ENCODE peak calls at places on chromosomes 11 and 22, in nine cellular contexts. One of them, this sample, is unnamed.

GRCh38 chr11:61068581-61068980 is 33.7 kb upstream of the CD5 start:
- DNase-seq in sigmoid colon: peak; percentile 32
- DNase-seq in Peyer's patch: peak; percentile 12
- DNase-seq in ovary: no peak
- DNase-seq in GM12891: no peak
- DNase-seq in GM12878: no peak
- DNase-seq in lower leg skin: peak; percentile 70
- DNase-seq in A549: no peak
- DNase-seq in heart left ventricle: no peak
- DNase-seq in this sample: no peak

GRCh38 chr11:72814139-72814830 is at the start of gene ATG16L2:
- DNase-seq in sigmoid colon: peak; percentile 93
- DNase-seq in Peyer's patch: peak; percentile 81
- DNase-seq in ovary: peak; percentile 92
- DNase-seq in GM12891: peak; percentile 90
- DNase-seq in GM12878: no peak
- DNase-seq in lower leg skin: peak; percentile 97
- DNase-seq in A549: peak; percentile 93
- DNase-seq in heart left ventricle: peak; percentile 88
- DNase-seq in this sample: peak; percentile 76

GRCh38 chr11:47314992-47315391 is 37.5 kb downstream of the MYBPC3 start:
- DNase-seq in sigmoid colon: no peak
- DNase-seq in Peyer's patch: no peak
- DNase-seq in ovary: no peak
- DNase-seq in GM12891: no peak
- DNase-seq in GM12878: no peak
- DNase-seq in lower leg skin: peak; percentile 66
- DNase-seq in A549: no peak
- DNase-seq in heart left ventricle: no peak
- DNase-seq in this sample: peak; percentile 55

GRCh38 chr11:104968856-104969776 is 742 bp upstream of the CASP4 start:
- DNase-seq in sigmoid colon: no peak
- DNase-seq in Peyer's patch: no peak
- DNase-seq in ovary: peak; percentile 51
- DNase-seq in GM12891: no peak
- DNase-seq in GM12878: no peak
- DNase-seq in lower leg skin: peak; percentile 86
- DNase-seq in A549: no peak
- DNase-seq in heart left ventricle: peak; percentile 29
- DNase-seq in this sample: peak; percentile 34

GRCh38 chr22:26725012-26725676 is 67.8 kb downstream of the MIAT start:
- DNase-seq in sigmoid colon: no peak
- DNase-seq in Peyer's patch: no peak
- DNase-seq in ovary: no peak
- DNase-seq in GM12891: no peak
- DNase-seq in GM12878: no peak
- DNase-seq in lower leg skin: peak; percentile 1
- DNase-seq in A549: no peak
- DNase-seq in heart left ventricle: no peak
- DNase-seq in this sample: no peak

GRCh38 chr11:64794526-64794925 is 8.5 kb downstream of the MAP4K2 start:
- DNase-seq in sigmoid colon: no peak
- DNase-seq in Peyer's patch: no peak
- DNase-seq in ovary: no peak
- DNase-seq in GM12891: no peak
- DNase-seq in GM12878: no peak
- DNase-seq in lower leg skin: no peak
- DNase-seq in A549: no peak
- DNase-seq in heart left ventricle: no peak
- DNase-seq in this sample: no peak

GRCh38 chr22:27004434-27004833 is 347.0 kb downstream of the MIAT start:
- DNase-seq in sigmoid colon: no peak
- DNase-seq in Peyer's patch: no peak
- DNase-seq in ovary: no peak
- DNase-seq in GM12891: no peak
- DNase-seq in GM12878: no peak
- DNase-seq in lower leg skin: no peak
- DNase-seq in A549: no peak
- DNase-seq in heart left ventricle: no peak
- DNase-seq in this sample: no peak

GRCh38 chr22:49331223-49331815 is 496.4 kb downstream of the BRD1 start:
- DNase-seq in sigmoid colon: no peak
- DNase-seq in Peyer's patch: no peak
- DNase-seq in ovary: no peak
- DNase-seq in GM12891: no peak
- DNase-seq in GM12878: no peak
- DNase-seq in lower leg skin: no peak
- DNase-seq in A549: no peak
- DNase-seq in heart left ventricle: no peak
- DNase-seq in this sample: no peak

GRCh38 chr11:68008381-68009337 is 1.5 kb upstream of the ALDH3B1 start:
- DNase-seq in sigmoid colon: peak; percentile 70
- DNase-seq in Peyer's patch: peak; percentile 79
- DNase-seq in ovary: no peak
- DNase-seq in GM12891: no peak
- DNase-seq in GM12878: no peak
- DNase-seq in lower leg skin: peak; percentile 91
- DNase-seq in A549: no peak
- DNase-seq in heart left ventricle: no peak
- DNase-seq in this sample: no peak
- TF ChIP-seq POLR2A in sigmoid colon: no peak
- TF ChIP-seq POLR2A in Peyer's patch: no peak
- TF ChIP-seq POLR2A in ovary: no peak
- TF ChIP-seq POLR2A in GM12891: no peak
- TF ChIP-seq POLR2A in GM12878: no peak
- TF ChIP-seq POLR2A in lower leg skin: no peak
- TF ChIP-seq POLR2A in A549: no peak
- TF ChIP-seq POLR2A in heart left ventricle: no peak
- TF ChIP-seq POLR2A in this sample: no peak

DNA sequence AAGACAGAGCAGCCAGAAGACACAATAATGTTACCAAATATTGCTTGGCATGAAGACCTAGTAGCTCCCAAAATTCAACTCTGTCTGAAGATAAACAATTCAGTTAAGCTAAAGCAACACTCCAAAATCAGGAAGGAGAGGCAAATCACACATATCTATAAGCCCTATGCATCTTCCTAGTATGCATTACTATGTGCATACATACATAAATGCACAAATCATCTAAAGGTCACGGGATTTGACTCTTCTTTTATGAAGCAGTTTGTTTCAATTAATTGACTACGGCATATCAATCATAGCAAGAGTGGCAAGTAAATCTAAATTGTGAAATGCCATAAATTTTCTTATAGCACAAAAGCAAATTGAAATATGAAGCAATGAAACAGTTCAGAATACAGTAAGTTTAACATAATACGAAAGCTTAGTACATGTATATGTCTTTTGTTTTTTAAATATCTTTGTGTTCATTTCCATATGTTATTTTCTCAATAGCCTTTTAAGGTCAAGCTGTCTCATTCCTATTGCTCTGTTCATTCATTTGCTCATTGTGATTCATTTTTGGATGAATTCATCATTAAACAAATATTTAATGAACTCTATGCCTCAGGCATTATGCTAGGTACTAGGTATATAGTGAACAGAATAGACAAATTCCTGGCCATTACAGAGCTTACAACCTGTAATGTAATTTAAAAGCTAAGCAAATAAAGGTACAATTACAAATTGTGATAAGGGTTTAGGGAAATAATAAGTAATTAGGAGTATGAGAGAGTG is 540.4 kb downstream of the DLG2 start:
- DNase-seq in sigmoid colon: no peak
- DNase-seq in Peyer's patch: no peak
- DNase-seq in ovary: no peak
- DNase-seq in GM12891: no peak
- DNase-seq in GM12878: no peak
- DNase-seq in lower leg skin: no peak
- DNase-seq in A549: no peak
- DNase-seq in heart left ventricle: no peak
- DNase-seq in this sample: peak; percentile 52
- TF ChIP-seq POLR2A in sigmoid colon: no peak
- TF ChIP-seq POLR2A in Peyer's patch: no peak
- TF ChIP-seq POLR2A in ovary: no peak
- TF ChIP-seq POLR2A in GM12891: no peak
- TF ChIP-seq POLR2A in GM12878: no peak
- TF ChIP-seq POLR2A in lower leg skin: no peak
- TF ChIP-seq POLR2A in A549: no peak
- TF ChIP-seq POLR2A in heart left ventricle: no peak
- TF ChIP-seq POLR2A in this sample: no peak

DNA sequence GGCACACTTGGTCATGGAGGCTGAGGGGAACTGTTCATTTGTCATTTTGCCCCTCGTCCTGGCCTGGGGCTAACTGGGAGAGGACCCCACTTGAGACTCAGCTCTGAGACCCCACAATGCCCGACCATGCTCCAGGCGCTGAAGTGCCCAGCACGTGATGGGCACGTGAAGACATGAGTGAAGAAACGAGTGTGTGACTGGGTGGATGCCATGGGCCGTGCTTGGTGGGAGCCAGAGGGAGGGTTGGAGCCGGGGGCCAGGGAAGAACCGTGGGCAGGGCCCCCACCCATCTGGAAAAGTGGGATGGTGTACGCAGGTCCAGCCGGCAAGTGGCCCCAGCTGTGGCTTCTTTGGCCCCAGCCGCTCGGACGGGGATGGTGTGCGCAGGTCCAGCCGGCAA is 61.1 kb downstream of the WNT7B start:
- DNase-seq in sigmoid colon: no peak
- DNase-seq in Peyer's patch: no peak
- DNase-seq in ovary: no peak
- DNase-seq in GM12891: no peak
- DNase-seq in GM12878: no peak
- DNase-seq in lower leg skin: no peak
- DNase-seq in A549: no peak
- DNase-seq in heart left ventricle: no peak
- DNase-seq in this sample: no peak
- TF ChIP-seq POLR2A in sigmoid colon: no peak
- TF ChIP-seq POLR2A in Peyer's patch: no peak
- TF ChIP-seq POLR2A in ovary: no peak
- TF ChIP-seq POLR2A in GM12891: no peak
- TF ChIP-seq POLR2A in GM12878: no peak
- TF ChIP-seq POLR2A in lower leg skin: no peak
- TF ChIP-seq POLR2A in A549: no peak
- TF ChIP-seq POLR2A in heart left ventricle: no peak
- TF ChIP-seq POLR2A in this sample: no peak

GRCh38 chr11:102396708-102397563 is 49.9 kb downstream of the BIRC2 start:
- DNase-seq in sigmoid colon: no peak
- DNase-seq in Peyer's patch: no peak
- DNase-seq in ovary: no peak
- DNase-seq in GM12891: no peak
- DNase-seq in GM12878: no peak
- DNase-seq in lower leg skin: no peak
- DNase-seq in A549: no peak
- DNase-seq in heart left ventricle: no peak
- DNase-seq in this sample: peak; percentile 24

GRCh38 chr11:102395720-102396358 is 48.8 kb downstream of the BIRC2 start:
- DNase-seq in sigmoid colon: no peak
- DNase-seq in Peyer's patch: no peak
- DNase-seq in ovary: no peak
- DNase-seq in GM12891: no peak
- DNase-seq in GM12878: no peak
- DNase-seq in lower leg skin: no peak
- DNase-seq in A549: no peak
- DNase-seq in heart left ventricle: no peak
- DNase-seq in this sample: no peak

GRCh38 chr11:102390667-102391449 is 43.8 kb downstream of the BIRC2 start:
- DNase-seq in sigmoid colon: peak; percentile 80
- DNase-seq in Peyer's patch: peak; percentile 61
- DNase-seq in ovary: no peak
- DNase-seq in GM12891: peak; percentile 20
- DNase-seq in GM12878: no peak
- DNase-seq in lower leg skin: no peak
- DNase-seq in A549: peak; percentile 24
- DNase-seq in heart left ventricle: peak; percentile 47
- DNase-seq in this sample: peak; percentile 63

GRCh38 chr11:102391549-102392237 is 44.7 kb downstream of the BIRC2 start:
- DNase-seq in sigmoid colon: no peak
- DNase-seq in Peyer's patch: no peak
- DNase-seq in ovary: no peak
- DNase-seq in GM12891: no peak
- DNase-seq in GM12878: no peak
- DNase-seq in lower leg skin: no peak
- DNase-seq in A549: no peak
- DNase-seq in heart left ventricle: no peak
- DNase-seq in this sample: no peak

GRCh38 chr11:102393272-102393730 is 46.3 kb downstream of the BIRC2 start:
- DNase-seq in sigmoid colon: no peak
- DNase-seq in Peyer's patch: no peak
- DNase-seq in ovary: no peak
- DNase-seq in GM12891: no peak
- DNase-seq in GM12878: no peak
- DNase-seq in lower leg skin: no peak
- DNase-seq in A549: no peak
- DNase-seq in heart left ventricle: no peak
- DNase-seq in this sample: no peak
- TF ChIP-seq POLR2A in sigmoid colon: no peak
- TF ChIP-seq POLR2A in Peyer's patch: no peak
- TF ChIP-seq POLR2A in ovary: no peak
- TF ChIP-seq POLR2A in GM12891: peak; percentile 23
- TF ChIP-seq POLR2A in GM12878: no peak
- TF ChIP-seq POLR2A in lower leg skin: no peak
- TF ChIP-seq POLR2A in A549: no peak
- TF ChIP-seq POLR2A in heart left ventricle: no peak
- TF ChIP-seq POLR2A in this sample: no peak

GRCh38 chr11:506238-506949 is 648 bp downstream of the RNH1 start:
- DNase-seq in sigmoid colon: peak; percentile 99
- DNase-seq in Peyer's patch: peak; percentile 91
- DNase-seq in ovary: peak; percentile 99
- DNase-seq in GM12891: peak; percentile 99
- DNase-seq in GM12878: peak; percentile 83
- DNase-seq in lower leg skin: peak; percentile 100
- DNase-seq in A549: peak; percentile 96
- DNase-seq in heart left ventricle: peak; percentile 99
- DNase-seq in this sample: peak; percentile 98

GRCh38 chr11:503179-503981 is 3.7 kb downstream of the RNH1 start:
- DNase-seq in sigmoid colon: peak; percentile 84
- DNase-seq in Peyer's patch: peak; percentile 49
- DNase-seq in ovary: peak; percentile 63
- DNase-seq in GM12891: peak; percentile 82
- DNase-seq in GM12878: peak; percentile 38
- DNase-seq in lower leg skin: peak; percentile 95
- DNase-seq in A549: no peak
- DNase-seq in heart left ventricle: no peak
- DNase-seq in this sample: peak; percentile 19

GRCh38 chr11:504994-505344 is 2.1 kb downstream of the RNH1 start:
- DNase-seq in sigmoid colon: no peak
- DNase-seq in Peyer's patch: no peak
- DNase-seq in ovary: no peak
- DNase-seq in GM12891: no peak
- DNase-seq in GM12878: no peak
- DNase-seq in lower leg skin: peak; percentile 82
- DNase-seq in A549: no peak
- DNase-seq in heart left ventricle: no peak
- DNase-seq in this sample: no peak

GRCh38 chr11:502288-503178 is 4.5 kb downstream of the RNH1 start:
- DNase-seq in sigmoid colon: no peak
- DNase-seq in Peyer's patch: no peak
- DNase-seq in ovary: peak; percentile 54
- DNase-seq in GM12891: no peak
- DNase-seq in GM12878: no peak
- DNase-seq in lower leg skin: peak; percentile 87
- DNase-seq in A549: no peak
- DNase-seq in heart left ventricle: no peak
- DNase-seq in this sample: no peak

GRCh38 chr11:504053-504993 is 2.7 kb downstream of the RNH1 start:
- DNase-seq in sigmoid colon: no peak
- DNase-seq in Peyer's patch: no peak
- DNase-seq in ovary: peak; percentile 80
- DNase-seq in GM12891: peak; percentile 50
- DNase-seq in GM12878: no peak
- DNase-seq in lower leg skin: peak; percentile 95
- DNase-seq in A549: no peak
- DNase-seq in heart left ventricle: no peak
- DNase-seq in this sample: no peak
- TF ChIP-seq POLR2A in sigmoid colon: no peak
- TF ChIP-seq POLR2A in Peyer's patch: no peak
- TF ChIP-seq POLR2A in ovary: no peak
- TF ChIP-seq POLR2A in GM12891: no peak
- TF ChIP-seq POLR2A in GM12878: peak; percentile 65
- TF ChIP-seq POLR2A in lower leg skin: no peak
- TF ChIP-seq POLR2A in A549: no peak
- TF ChIP-seq POLR2A in heart left ventricle: no peak
- TF ChIP-seq POLR2A in this sample: no peak